ENCODE peak calls at places on chromosomes 12 and 14, in four cellular contexts. One of them, this sample, is unnamed.

GRCh38 chr14:102248121-102248520 is 56.8 kb downstream of the MOK start:
- DNase-seq in AG08396: no peak
- DNase-seq in COR-L47: peak; percentile 50
- DNase-seq in fibroblast of mammary gland: no peak
- DNase-seq in this sample: no peak

GRCh38 chr14:68340262-68340661 is 452.6 kb downstream of the ZFP36L1 start:
- DNase-seq in AG08396: no peak
- DNase-seq in COR-L47: no peak
- DNase-seq in fibroblast of mammary gland: no peak
- DNase-seq in this sample: no peak

GRCh38 chr12:66107451-66107915 is 23.1 kb downstream of the LLPH start:
- DNase-seq in AG08396: peak; percentile 69
- DNase-seq in COR-L47: peak; percentile 60
- DNase-seq in fibroblast of mammary gland: peak; percentile 97
- DNase-seq in this sample: peak; percentile 79

GRCh38 chr12:6858796-6859195 is 6.8 kb downstream of the USP5 start:
- DNase-seq in AG08396: no peak
- DNase-seq in COR-L47: no peak
- DNase-seq in fibroblast of mammary gland: no peak
- DNase-seq in this sample: no peak

GRCh38 chr12:29241821-29242591 is 92.9 kb downstream of the FAR2 start:
- DNase-seq in AG08396: peak; percentile 62
- DNase-seq in COR-L47: no peak
- DNase-seq in fibroblast of mammary gland: peak; percentile 96
- DNase-seq in this sample: peak; percentile 50

GRCh38 chr12:18861287-18861858 is 123.5 kb downstream of the CAPZA3 start:
- DNase-seq in AG08396: peak; percentile 7
- DNase-seq in COR-L47: no peak
- DNase-seq in fibroblast of mammary gland: peak; percentile 62
- DNase-seq in this sample: peak; percentile 12

GRCh38 chr14:52068741-52069616 is at the start of gene NID2:
- DNase-seq in AG08396: peak; percentile 96
- DNase-seq in COR-L47: peak; percentile 15
- DNase-seq in fibroblast of mammary gland: peak; percentile 95
- DNase-seq in this sample: peak; percentile 58

GRCh38 chr14:81679226-81679625 is 145.6 kb upstream of the SEL1L start:
- DNase-seq in AG08396: no peak
- DNase-seq in COR-L47: no peak
- DNase-seq in fibroblast of mammary gland: no peak
- DNase-seq in this sample: no peak

GRCh38 chr12:14256555-14257169 is 108.8 kb upstream of the ATF7IP start:
- DNase-seq in AG08396: peak; percentile 71
- DNase-seq in COR-L47: peak; percentile 39
- DNase-seq in fibroblast of mammary gland: peak; percentile 92
- DNase-seq in this sample: peak; percentile 33

GRCh38 chr12:89228466-89228865 is 123.8 kb downstream of the DUSP6 start:
- DNase-seq in AG08396: no peak
- DNase-seq in COR-L47: no peak
- DNase-seq in fibroblast of mammary gland: no peak
- DNase-seq in this sample: no peak

GRCh38 chr14:104588066-104588857 is 8.7 kb downstream of the C14orf180 start:
- DNase-seq in AG08396: no peak
- DNase-seq in COR-L47: no peak
- DNase-seq in fibroblast of mammary gland: no peak
- DNase-seq in this sample: no peak

GRCh38 chr12:121131941-121132341 is 735 bp upstream of the P2RX7 start:
- DNase-seq in AG08396: no peak
- DNase-seq in COR-L47: no peak
- DNase-seq in fibroblast of mammary gland: no peak
- DNase-seq in this sample: no peak

GRCh38 chr12:78885466-78885865 is 20.9 kb downstream of the SYT1 start:
- DNase-seq in AG08396: no peak
- DNase-seq in COR-L47: no peak
- DNase-seq in fibroblast of mammary gland: no peak
- DNase-seq in this sample: no peak

GRCh38 chr14:102277874-102278630 is 26.9 kb downstream of the MOK start:
- DNase-seq in AG08396: no peak
- DNase-seq in COR-L47: no peak
- DNase-seq in fibroblast of mammary gland: peak; percentile 19
- DNase-seq in this sample: no peak

GRCh38 chr12:76519538-76519937 is 40.0 kb downstream of the OSBPL8 start:
- DNase-seq in AG08396: no peak
- DNase-seq in COR-L47: no peak
- DNase-seq in fibroblast of mammary gland: no peak
- DNase-seq in this sample: no peak

GRCh38 chr14:55814873-55815272 is 234.9 kb downstream of the KTN1 start:
- DNase-seq in AG08396: no peak
- DNase-seq in COR-L47: no peak
- DNase-seq in fibroblast of mammary gland: peak; percentile 22
- DNase-seq in this sample: no peak

GRCh38 chr12:58541300-58541690 is 379.0 kb downstream of the LRIG3 start:
- DNase-seq in AG08396: no peak
- DNase-seq in COR-L47: no peak
- DNase-seq in fibroblast of mammary gland: no peak
- DNase-seq in this sample: no peak

GRCh38 chr14:97824218-97824617 is 1027.0 kb downstream of the VRK1 start:
- DNase-seq in AG08396: no peak
- DNase-seq in COR-L47: no peak
- DNase-seq in fibroblast of mammary gland: no peak
- DNase-seq in this sample: no peak

GRCh38 chr12:104355630-104356029 is 52.1 kb downstream of the EID3 start:
- DNase-seq in AG08396: no peak
- DNase-seq in COR-L47: no peak
- DNase-seq in fibroblast of mammary gland: no peak
- DNase-seq in this sample: no peak

GRCh38 chr12:22672951-22673350 is 48.0 kb downstream of the ETNK1 start:
- DNase-seq in AG08396: peak; percentile 48
- DNase-seq in COR-L47: no peak
- DNase-seq in fibroblast of mammary gland: peak; percentile 67
- DNase-seq in this sample: no peak

GRCh38 chr12:96392397-96392796 is 7.8 kb downstream of the CDK17 start:
- DNase-seq in AG08396: no peak
- DNase-seq in COR-L47: no peak
- DNase-seq in fibroblast of mammary gland: no peak
- DNase-seq in this sample: no peak